ENCODE peak calls at places on chromosomes 2 and 18, in ten cellular contexts. One of them, this sample, is unnamed.

GRCh38 chr2:10185046-10185445 is 62.5 kb downstream of the RRM2 start:
- DNase-seq in CD8-positive, alpha-beta T cell: no peak
- DNase-seq in uterus: no peak
- DNase-seq in Peyer's patch: no peak
- DNase-seq in lower lobe of right lung: no peak
- DNase-seq in small intestine: no peak
- DNase-seq in right atrium auricular region: no peak
- DNase-seq in CD4-positive, CD25-positive, alpha-beta regulatory T cell: no peak
- DNase-seq in ascending aorta: no peak
- DNase-seq in transverse colon: no peak
- DNase-seq in this sample: no peak

GRCh38 chr18:57727952-57728807 is 74.9 kb downstream of the ATP8B1 start:
- DNase-seq in Peyer's patch: no peak
- DNase-seq in ascending aorta: no peak
- DNase-seq in small intestine: no peak
- DNase-seq in uterus: peak; percentile 30
- DNase-seq in CD4-positive, CD25-positive, alpha-beta regulatory T cell: no peak
- DNase-seq in transverse colon: no peak
- DNase-seq in right atrium auricular region: no peak
- DNase-seq in lower lobe of right lung: no peak
- DNase-seq in CD8-positive, alpha-beta T cell: no peak
- DNase-seq in this sample: no peak

GRCh38 chr18:10951631-10952544 is 197.5 kb downstream of the PIEZO2 start:
- DNase-seq in right atrium auricular region: no peak
- DNase-seq in uterus: no peak
- DNase-seq in small intestine: no peak
- DNase-seq in ascending aorta: no peak
- DNase-seq in transverse colon: no peak
- DNase-seq in Peyer's patch: no peak
- DNase-seq in CD4-positive, CD25-positive, alpha-beta regulatory T cell: no peak
- DNase-seq in lower lobe of right lung: no peak
- DNase-seq in CD8-positive, alpha-beta T cell: no peak
- DNase-seq in this sample: no peak

GRCh38 chr18:32707586-32707985 is 65.2 kb downstream of the KLHL14 start:
- DNase-seq in lower lobe of right lung: no peak
- DNase-seq in transverse colon: no peak
- DNase-seq in ascending aorta: no peak
- DNase-seq in small intestine: peak; percentile 9
- DNase-seq in uterus: no peak
- DNase-seq in CD4-positive, CD25-positive, alpha-beta regulatory T cell: no peak
- DNase-seq in CD8-positive, alpha-beta T cell: no peak
- DNase-seq in Peyer's patch: no peak
- DNase-seq in right atrium auricular region: no peak
- DNase-seq in this sample: no peak

GRCh38 chr2:153222231-153223165 is 256.1 kb downstream of the RPRM start:
- DNase-seq in small intestine: no peak
- DNase-seq in Peyer's patch: no peak
- DNase-seq in transverse colon: no peak
- DNase-seq in CD8-positive, alpha-beta T cell: no peak
- DNase-seq in ascending aorta: no peak
- DNase-seq in CD4-positive, CD25-positive, alpha-beta regulatory T cell: no peak
- DNase-seq in uterus: no peak
- DNase-seq in lower lobe of right lung: no peak
- DNase-seq in right atrium auricular region: no peak
- DNase-seq in this sample: no peak

GRCh38 chr2:110854355-110855081 is 122.1 kb downstream of the ACOXL start:
- DNase-seq in transverse colon: no peak
- DNase-seq in CD4-positive, CD25-positive, alpha-beta regulatory T cell: no peak
- DNase-seq in lower lobe of right lung: no peak
- DNase-seq in Peyer's patch: no peak
- DNase-seq in ascending aorta: no peak
- DNase-seq in uterus: no peak
- DNase-seq in CD8-positive, alpha-beta T cell: no peak
- DNase-seq in right atrium auricular region: no peak
- DNase-seq in small intestine: peak; percentile 8
- DNase-seq in this sample: peak; percentile 24

GRCh38 chr18:74251297-74252031 is 40.3 kb downstream of the CYB5A start:
- DNase-seq in CD4-positive, CD25-positive, alpha-beta regulatory T cell: no peak
- DNase-seq in right atrium auricular region: no peak
- DNase-seq in Peyer's patch: no peak
- DNase-seq in ascending aorta: no peak
- DNase-seq in transverse colon: no peak
- DNase-seq in uterus: no peak
- DNase-seq in CD8-positive, alpha-beta T cell: no peak
- DNase-seq in small intestine: peak; percentile 88
- DNase-seq in lower lobe of right lung: no peak
- DNase-seq in this sample: no peak

GRCh38 chr2:64537991-64538390 is 13.9 kb downstream of the AFTPH start:
- DNase-seq in ascending aorta: no peak
- DNase-seq in transverse colon: no peak
- DNase-seq in uterus: no peak
- DNase-seq in lower lobe of right lung: no peak
- DNase-seq in Peyer's patch: no peak
- DNase-seq in small intestine: no peak
- DNase-seq in CD4-positive, CD25-positive, alpha-beta regulatory T cell: no peak
- DNase-seq in right atrium auricular region: no peak
- DNase-seq in CD8-positive, alpha-beta T cell: no peak
- DNase-seq in this sample: no peak

GRCh38 chr2:234444888-234445287 is 52.0 kb downstream of the ARL4C start:
- DNase-seq in Peyer's patch: peak; percentile 82
- DNase-seq in ascending aorta: no peak
- DNase-seq in small intestine: peak; percentile 18
- DNase-seq in uterus: no peak
- DNase-seq in CD8-positive, alpha-beta T cell: peak; percentile 63
- DNase-seq in CD4-positive, CD25-positive, alpha-beta regulatory T cell: peak; percentile 59
- DNase-seq in transverse colon: peak; percentile 45
- DNase-seq in lower lobe of right lung: no peak
- DNase-seq in right atrium auricular region: no peak
- DNase-seq in this sample: no peak

GRCh38 chr2:50591642-50592041 is 440.3 kb downstream of the NRXN1 start:
- DNase-seq in uterus: peak; percentile 19
- DNase-seq in transverse colon: no peak
- DNase-seq in ascending aorta: no peak
- DNase-seq in small intestine: no peak
- DNase-seq in CD4-positive, CD25-positive, alpha-beta regulatory T cell: no peak
- DNase-seq in Peyer's patch: no peak
- DNase-seq in CD8-positive, alpha-beta T cell: no peak
- DNase-seq in lower lobe of right lung: no peak
- DNase-seq in right atrium auricular region: peak; percentile 70
- DNase-seq in this sample: no peak

GRCh38 chr2:46458763-46459505 is 20.4 kb upstream of the TMEM247 start:
- DNase-seq in ascending aorta: no peak
- DNase-seq in Peyer's patch: no peak
- DNase-seq in right atrium auricular region: no peak
- DNase-seq in uterus: no peak
- DNase-seq in lower lobe of right lung: no peak
- DNase-seq in CD4-positive, CD25-positive, alpha-beta regulatory T cell: no peak
- DNase-seq in CD8-positive, alpha-beta T cell: no peak
- DNase-seq in small intestine: no peak
- DNase-seq in transverse colon: no peak
- DNase-seq in this sample: no peak

GRCh38 chr2:165630276-165630675 is 160.8 kb downstream of the CSRNP3 start:
- DNase-seq in Peyer's patch: no peak
- DNase-seq in CD4-positive, CD25-positive, alpha-beta regulatory T cell: no peak
- DNase-seq in right atrium auricular region: no peak
- DNase-seq in lower lobe of right lung: no peak
- DNase-seq in ascending aorta: no peak
- DNase-seq in uterus: no peak
- DNase-seq in small intestine: no peak
- DNase-seq in CD8-positive, alpha-beta T cell: no peak
- DNase-seq in transverse colon: no peak
- DNase-seq in this sample: no peak

GRCh38 chr2:240800241-240800640 is 19.8 kb downstream of the KIF1A start:
- DNase-seq in ascending aorta: no peak
- DNase-seq in right atrium auricular region: no peak
- DNase-seq in uterus: peak; percentile 12
- DNase-seq in CD8-positive, alpha-beta T cell: peak; percentile 3
- DNase-seq in small intestine: no peak
- DNase-seq in CD4-positive, CD25-positive, alpha-beta regulatory T cell: no peak
- DNase-seq in transverse colon: no peak
- DNase-seq in Peyer's patch: peak; percentile 24
- DNase-seq in lower lobe of right lung: peak; percentile 30
- DNase-seq in this sample: peak; percentile 12

GRCh38 chr2:149732730-149733290 is 145.2 kb upstream of the MMADHC start:
- DNase-seq in CD4-positive, CD25-positive, alpha-beta regulatory T cell: no peak
- DNase-seq in right atrium auricular region: no peak
- DNase-seq in ascending aorta: no peak
- DNase-seq in uterus: no peak
- DNase-seq in Peyer's patch: no peak
- DNase-seq in transverse colon: no peak
- DNase-seq in CD8-positive, alpha-beta T cell: no peak
- DNase-seq in lower lobe of right lung: no peak
- DNase-seq in small intestine: no peak
- DNase-seq in this sample: no peak

GRCh38 chr2:30772021-30772705 is 35.1 kb downstream of the CAPN13 start:
- DNase-seq in uterus: no peak
- DNase-seq in ascending aorta: no peak
- DNase-seq in CD8-positive, alpha-beta T cell: no peak
- DNase-seq in CD4-positive, CD25-positive, alpha-beta regulatory T cell: no peak
- DNase-seq in Peyer's patch: no peak
- DNase-seq in transverse colon: no peak
- DNase-seq in lower lobe of right lung: no peak
- DNase-seq in small intestine: no peak
- DNase-seq in right atrium auricular region: peak; percentile 43
- DNase-seq in this sample: no peak

GRCh38 chr2:10811552-10811951 is 1.0 kb downstream of the PDIA6 start:
- DNase-seq in lower lobe of right lung: no peak
- DNase-seq in Peyer's patch: no peak
- DNase-seq in transverse colon: no peak
- DNase-seq in CD4-positive, CD25-positive, alpha-beta regulatory T cell: peak; percentile 23
- DNase-seq in ascending aorta: no peak
- DNase-seq in CD8-positive, alpha-beta T cell: no peak
- DNase-seq in uterus: no peak
- DNase-seq in small intestine: no peak
- DNase-seq in right atrium auricular region: no peak
- DNase-seq in this sample: no peak

GRCh38 chr2:184444217-184444616 is 154.1 kb upstream of the ZNF804A start:
- DNase-seq in CD4-positive, CD25-positive, alpha-beta regulatory T cell: no peak
- DNase-seq in right atrium auricular region: no peak
- DNase-seq in Peyer's patch: no peak
- DNase-seq in small intestine: peak; percentile 6
- DNase-seq in ascending aorta: no peak
- DNase-seq in uterus: no peak
- DNase-seq in lower lobe of right lung: no peak
- DNase-seq in CD8-positive, alpha-beta T cell: no peak
- DNase-seq in transverse colon: no peak
- DNase-seq in this sample: no peak

GRCh38 chr18:76518073-76518472 is 23.0 kb upstream of the ZNF516 start:
- DNase-seq in lower lobe of right lung: no peak
- DNase-seq in CD4-positive, CD25-positive, alpha-beta regulatory T cell: no peak
- DNase-seq in right atrium auricular region: no peak
- DNase-seq in transverse colon: no peak
- DNase-seq in ascending aorta: no peak
- DNase-seq in Peyer's patch: no peak
- DNase-seq in small intestine: no peak
- DNase-seq in uterus: no peak
- DNase-seq in CD8-positive, alpha-beta T cell: no peak
- DNase-seq in this sample: no peak
- H3K4me1 ChIP-seq in lower lobe of right lung: no peaks in the 10 kb centered on the region
- H3K4me1 ChIP-seq in CD4-positive, CD25-positive, alpha-beta regulatory T cell: peaks cover 4% of the 10 kb centered on the region
- H3K4me1 ChIP-seq in right atrium auricular region: no peaks in the 10 kb centered on the region
- H3K4me1 ChIP-seq in transverse colon: no peaks in the 10 kb centered on the region
- H3K4me1 ChIP-seq in ascending aorta: no peaks in the 10 kb centered on the region
- H3K4me1 ChIP-seq in Peyer's patch: no peaks in the 10 kb centered on the region
- H3K4me1 ChIP-seq in small intestine: no peaks in the 10 kb centered on the region
- H3K4me1 ChIP-seq in uterus: no peaks in the 10 kb centered on the region
- H3K4me1 ChIP-seq in CD8-positive, alpha-beta T cell: peaks cover 11% of the 10 kb centered on the region
- H3K4me1 ChIP-seq in this sample: no peaks in the 10 kb centered on the region

GRCh38 chr2:242040303-242040655 is 170.8 kb downstream of the RTP5 start:
- DNase-seq in lower lobe of right lung: no peak
- DNase-seq in CD4-positive, CD25-positive, alpha-beta regulatory T cell: no peak
- DNase-seq in CD8-positive, alpha-beta T cell: no peak
- DNase-seq in ascending aorta: no peak
- DNase-seq in right atrium auricular region: no peak
- DNase-seq in uterus: no peak
- DNase-seq in small intestine: no peak
- DNase-seq in transverse colon: no peak
- DNase-seq in Peyer's patch: peak; percentile 34
- DNase-seq in this sample: no peak
- H3K27me3 ChIP-seq in lower lobe of right lung: peaks cover 37% of the 10 kb centered on the region
- H3K27me3 ChIP-seq in CD4-positive, CD25-positive, alpha-beta regulatory T cell: no peaks in the 10 kb centered on the region
- H3K27me3 ChIP-seq in CD8-positive, alpha-beta T cell: no peaks in the 10 kb centered on the region
- H3K27me3 ChIP-seq in ascending aorta: peaks cover 10% of the 10 kb centered on the region
- H3K27me3 ChIP-seq in right atrium auricular region: no peaks in the 10 kb centered on the region
- H3K27me3 ChIP-seq in uterus: peaks cover 8% of the 10 kb centered on the region
- H3K27me3 ChIP-seq in small intestine: no peaks in the 10 kb centered on the region
- H3K27me3 ChIP-seq in transverse colon: peaks cover 55% of the 10 kb centered on the region
- H3K27me3 ChIP-seq in Peyer's patch: no peaks in the 10 kb centered on the region
- H3K27me3 ChIP-seq in this sample: no peaks in the 10 kb centered on the region

DNA sequence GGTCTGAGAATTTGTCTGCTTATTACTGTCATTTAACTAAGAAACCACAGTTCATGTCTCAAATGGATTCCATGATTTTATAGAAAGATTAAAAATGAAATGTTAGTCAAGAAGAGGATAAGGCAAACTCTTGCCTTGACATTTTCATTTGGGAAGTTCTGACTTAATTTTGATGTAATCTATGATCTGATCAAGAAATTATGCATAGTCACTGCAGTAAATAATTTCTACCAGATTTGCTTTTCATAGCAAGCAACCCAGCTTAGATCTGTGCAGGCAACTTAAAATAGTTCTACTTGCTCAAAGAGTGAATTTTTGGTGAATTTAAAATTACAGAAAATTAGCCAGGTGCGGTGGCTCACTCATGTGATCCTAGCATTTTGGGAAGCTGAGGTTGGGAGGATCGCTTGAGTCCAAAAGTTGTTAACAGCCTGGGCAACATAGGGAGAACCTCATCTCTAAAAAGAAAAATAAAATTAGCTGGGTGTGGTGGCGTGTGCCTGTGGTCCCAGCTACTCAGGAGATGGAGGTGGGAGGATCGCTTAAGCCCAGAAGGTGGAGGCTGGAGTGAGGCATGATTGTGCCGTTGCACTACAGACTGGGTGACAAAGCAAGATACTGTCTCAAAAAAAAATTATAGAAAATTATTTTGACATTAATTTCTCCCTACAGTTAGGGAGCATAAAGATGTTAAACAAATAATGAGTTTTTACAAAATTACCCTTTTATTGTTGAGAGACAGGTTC is 158.7 kb upstream of the MYO3B start:
- DNase-seq in CD8-positive, alpha-beta T cell: no peak
- DNase-seq in ascending aorta: no peak
- DNase-seq in small intestine: no peak
- DNase-seq in uterus: no peak
- DNase-seq in Peyer's patch: no peak
- DNase-seq in right atrium auricular region: no peak
- DNase-seq in lower lobe of right lung: no peak
- DNase-seq in CD4-positive, CD25-positive, alpha-beta regulatory T cell: no peak
- DNase-seq in transverse colon: no peak
- DNase-seq in this sample: no peak
- H3K4me1 ChIP-seq in CD8-positive, alpha-beta T cell: no peaks in the 10 kb centered on the region
- H3K4me1 ChIP-seq in ascending aorta: peaks cover 3% of the 10 kb centered on the region
- H3K4me1 ChIP-seq in small intestine: no peaks in the 10 kb centered on the region
- H3K4me1 ChIP-seq in uterus: no peaks in the 10 kb centered on the region
- H3K4me1 ChIP-seq in Peyer's patch: no peaks in the 10 kb centered on the region
- H3K4me1 ChIP-seq in right atrium auricular region: no peaks in the 10 kb centered on the region
- H3K4me1 ChIP-seq in lower lobe of right lung: no peaks in the 10 kb centered on the region
- H3K4me1 ChIP-seq in CD4-positive, CD25-positive, alpha-beta regulatory T cell: no peaks in the 10 kb centered on the region
- H3K4me1 ChIP-seq in transverse colon: no peaks in the 10 kb centered on the region
- H3K4me1 ChIP-seq in this sample: no peaks in the 10 kb centered on the region

GRCh38 chr2:237483018-237483731 is 3.9 kb upstream of the MLPH start:
- DNase-seq in Peyer's patch: peak; percentile 60
- DNase-seq in CD4-positive, CD25-positive, alpha-beta regulatory T cell: no peak
- DNase-seq in uterus: no peak
- DNase-seq in transverse colon: peak; percentile 52
- DNase-seq in ascending aorta: no peak
- DNase-seq in CD8-positive, alpha-beta T cell: no peak
- DNase-seq in right atrium auricular region: no peak
- DNase-seq in small intestine: peak; percentile 57
- DNase-seq in lower lobe of right lung: peak; percentile 73
- DNase-seq in this sample: no peak
- H3K27me3 ChIP-seq in Peyer's patch: peaks cover 9% of the 10 kb centered on the region
- H3K27me3 ChIP-seq in CD4-positive, CD25-positive, alpha-beta regulatory T cell: peaks cover 16% of the 10 kb centered on the region
- H3K27me3 ChIP-seq in uterus: no peaks in the 10 kb centered on the region
- H3K27me3 ChIP-seq in transverse colon: peaks cover 30% of the 10 kb centered on the region
- H3K27me3 ChIP-seq in ascending aorta: peaks cover 15% of the 10 kb centered on the region
- H3K27me3 ChIP-seq in CD8-positive, alpha-beta T cell: no peaks in the 10 kb centered on the region
- H3K27me3 ChIP-seq in right atrium auricular region: no peaks in the 10 kb centered on the region
- H3K27me3 ChIP-seq in small intestine: no peaks in the 10 kb centered on the region
- H3K27me3 ChIP-seq in lower lobe of right lung: peaks cover 26% of the 10 kb centered on the region
- H3K27me3 ChIP-seq in this sample: no peaks in the 10 kb centered on the region

This sample was measured in Caco-2.